ENCODE peak calls at places on chromosomes 7 and 10, in nine cellular contexts. One of them, this sample, is unnamed.

GRCh38 chr7:64879097-64879730 is 23.9 kb upstream of the ZNF273 start:
- DNase-seq in lung: peak; percentile 22
- DNase-seq in lower leg skin: peak; percentile 12
- DNase-seq in IMR-90: no peak
- DNase-seq in choroid plexus epithelial cell: no peak
- DNase-seq in A549: no peak
- DNase-seq in left ventricle myocardium inferior: no peak
- DNase-seq in psoas muscle: no peak
- DNase-seq in testis: no peak
- DNase-seq in this sample: no peak

GRCh38 chr7:140229591-140230516 is 53.1 kb upstream of the KDM7A start:
- DNase-seq in lung: no peak
- DNase-seq in lower leg skin: no peak
- DNase-seq in IMR-90: no peak
- DNase-seq in choroid plexus epithelial cell: no peak
- DNase-seq in A549: no peak
- DNase-seq in left ventricle myocardium inferior: peak; percentile 20
- DNase-seq in psoas muscle: no peak
- DNase-seq in testis: no peak
- DNase-seq in this sample: no peak

GRCh38 chr7:22718200-22718711 is 8.7 kb upstream of the IL6 start:
- DNase-seq in lung: no peak
- DNase-seq in lower leg skin: no peak
- DNase-seq in IMR-90: peak; percentile 97
- DNase-seq in choroid plexus epithelial cell: peak; percentile 94
- DNase-seq in A549: peak; percentile 76
- DNase-seq in left ventricle myocardium inferior: no peak
- DNase-seq in psoas muscle: no peak
- DNase-seq in testis: no peak
- DNase-seq in this sample: peak; percentile 96

GRCh38 chr10:62278461-62278910 is 9.8 kb upstream of the RTKN2 start:
- DNase-seq in lung: no peak
- DNase-seq in lower leg skin: no peak
- DNase-seq in IMR-90: peak; percentile 11
- DNase-seq in choroid plexus epithelial cell: peak; percentile 31
- DNase-seq in A549: no peak
- DNase-seq in left ventricle myocardium inferior: no peak
- DNase-seq in psoas muscle: no peak
- DNase-seq in testis: no peak
- DNase-seq in this sample: no peak

GRCh38 chr7:100483728-100484635 is at the start of gene NYAP1:
- DNase-seq in lung: no peak
- DNase-seq in lower leg skin: no peak
- DNase-seq in IMR-90: peak; percentile 27
- DNase-seq in choroid plexus epithelial cell: peak; percentile 50
- DNase-seq in A549: peak; percentile 53
- DNase-seq in left ventricle myocardium inferior: peak; percentile 55
- DNase-seq in psoas muscle: no peak
- DNase-seq in testis: peak; percentile 87
- DNase-seq in this sample: no peak

GRCh38 chr10:20598590-20598989 is 298.5 kb downstream of the NEBL start:
- DNase-seq in lung: peak; percentile 31
- DNase-seq in lower leg skin: peak; percentile 71
- DNase-seq in IMR-90: peak; percentile 51
- DNase-seq in choroid plexus epithelial cell: peak; percentile 86
- DNase-seq in A549: peak; percentile 43
- DNase-seq in left ventricle myocardium inferior: peak; percentile 60
- DNase-seq in psoas muscle: peak; percentile 71
- DNase-seq in testis: peak; percentile 49
- DNase-seq in this sample: peak; percentile 97

GRCh38 chr7:85023066-85023687 is 163.7 kb downstream of the SEMA3D start:
- DNase-seq in lung: no peak
- DNase-seq in lower leg skin: peak; percentile 33
- DNase-seq in IMR-90: peak; percentile 58
- DNase-seq in choroid plexus epithelial cell: peak; percentile 74
- DNase-seq in A549: peak; percentile 53
- DNase-seq in left ventricle myocardium inferior: no peak
- DNase-seq in psoas muscle: no peak
- DNase-seq in testis: peak; percentile 46
- DNase-seq in this sample: peak; percentile 61

GRCh38 chr10:131731780-131732630 is 168.8 kb upstream of the PPP2R2D start:
- DNase-seq in lung: no peak
- DNase-seq in lower leg skin: no peak
- DNase-seq in IMR-90: no peak
- DNase-seq in choroid plexus epithelial cell: no peak
- DNase-seq in A549: no peak
- DNase-seq in left ventricle myocardium inferior: no peak
- DNase-seq in psoas muscle: no peak
- DNase-seq in testis: no peak
- DNase-seq in this sample: no peak

GRCh38 chr7:135757719-135758411 is 9.3 kb upstream of the FAM180A start:
- DNase-seq in lung: no peak
- DNase-seq in lower leg skin: peak; percentile 42
- DNase-seq in IMR-90: peak; percentile 54
- DNase-seq in choroid plexus epithelial cell: peak; percentile 71
- DNase-seq in A549: no peak
- DNase-seq in left ventricle myocardium inferior: peak; percentile 36
- DNase-seq in psoas muscle: peak; percentile 49
- DNase-seq in testis: peak; percentile 43
- DNase-seq in this sample: peak; percentile 75

GRCh38 chr10:86364551-86365345 is 1.8 kb downstream of the GRID1 start:
- DNase-seq in lung: no peak
- DNase-seq in lower leg skin: no peak
- DNase-seq in IMR-90: no peak
- DNase-seq in choroid plexus epithelial cell: no peak
- DNase-seq in A549: no peak
- DNase-seq in left ventricle myocardium inferior: no peak
- DNase-seq in psoas muscle: no peak
- DNase-seq in testis: no peak
- DNase-seq in this sample: no peak

GRCh38 chr10:20334559-20334958 is 518.3 kb downstream of the PLXDC2 start:
- DNase-seq in lung: no peak
- DNase-seq in lower leg skin: no peak
- DNase-seq in IMR-90: no peak
- DNase-seq in choroid plexus epithelial cell: no peak
- DNase-seq in A549: no peak
- DNase-seq in left ventricle myocardium inferior: no peak
- DNase-seq in psoas muscle: no peak
- DNase-seq in testis: no peak
- DNase-seq in this sample: no peak

GRCh38 chr7:155206286-155207020 is 91.2 kb upstream of the INSIG1 start:
- DNase-seq in lung: peak; percentile 70
- DNase-seq in lower leg skin: peak; percentile 68
- DNase-seq in IMR-90: peak; percentile 89
- DNase-seq in choroid plexus epithelial cell: peak; percentile 82
- DNase-seq in A549: no peak
- DNase-seq in left ventricle myocardium inferior: peak; percentile 54
- DNase-seq in psoas muscle: peak; percentile 71
- DNase-seq in testis: peak; percentile 50
- DNase-seq in this sample: peak; percentile 97

GRCh38 chr10:113631680-113632079 is 32.2 kb downstream of the NRAP start:
- DNase-seq in lung: no peak
- DNase-seq in lower leg skin: no peak
- DNase-seq in IMR-90: no peak
- DNase-seq in choroid plexus epithelial cell: no peak
- DNase-seq in A549: no peak
- DNase-seq in left ventricle myocardium inferior: no peak
- DNase-seq in psoas muscle: no peak
- DNase-seq in testis: no peak
- DNase-seq in this sample: no peak

GRCh38 chr10:20888620-20889337 is 8.3 kb downstream of the NEBL start:
- DNase-seq in lung: no peak
- DNase-seq in lower leg skin: no peak
- DNase-seq in IMR-90: no peak
- DNase-seq in choroid plexus epithelial cell: peak; percentile 63
- DNase-seq in A549: no peak
- DNase-seq in left ventricle myocardium inferior: no peak
- DNase-seq in psoas muscle: no peak
- DNase-seq in testis: no peak
- DNase-seq in this sample: peak; percentile 46

GRCh38 chr10:101857802-101858476 is 14.3 kb upstream of the KCNIP2 start:
- DNase-seq in lung: no peak
- DNase-seq in lower leg skin: no peak
- DNase-seq in IMR-90: no peak
- DNase-seq in choroid plexus epithelial cell: no peak
- DNase-seq in A549: no peak
- DNase-seq in left ventricle myocardium inferior: no peak
- DNase-seq in psoas muscle: no peak
- DNase-seq in testis: no peak
- DNase-seq in this sample: no peak

GRCh38 chr10:99534939-99535763 is 2.4 kb downstream of the NKX2-3 start:
- DNase-seq in lung: no peak
- DNase-seq in lower leg skin: no peak
- DNase-seq in IMR-90: no peak
- DNase-seq in choroid plexus epithelial cell: no peak
- DNase-seq in A549: peak; percentile 36
- DNase-seq in left ventricle myocardium inferior: no peak
- DNase-seq in psoas muscle: no peak
- DNase-seq in testis: no peak
- DNase-seq in this sample: peak; percentile 25

GRCh38 chr10:125060486-125060850 is 99.9 kb downstream of the CTBP2 start:
- DNase-seq in lung: no peak
- DNase-seq in lower leg skin: no peak
- DNase-seq in IMR-90: peak; percentile 56
- DNase-seq in choroid plexus epithelial cell: peak; percentile 68
- DNase-seq in A549: no peak
- DNase-seq in left ventricle myocardium inferior: no peak
- DNase-seq in psoas muscle: no peak
- DNase-seq in testis: no peak
- DNase-seq in this sample: peak; percentile 70

GRCh38 chr7:20330797-20331230 is at the start of gene ITGB8:
- DNase-seq in lung: peak; percentile 34
- DNase-seq in lower leg skin: peak; percentile 37
- DNase-seq in IMR-90: no peak
- DNase-seq in choroid plexus epithelial cell: no peak
- DNase-seq in A549: peak; percentile 39
- DNase-seq in left ventricle myocardium inferior: peak; percentile 31
- DNase-seq in psoas muscle: peak; percentile 21
- DNase-seq in testis: no peak
- DNase-seq in this sample: no peak

GRCh38 chr10:43884516-43885105 is 235.9 kb upstream of the ZNF32 start:
- DNase-seq in lung: no peak
- DNase-seq in lower leg skin: no peak
- DNase-seq in IMR-90: no peak
- DNase-seq in choroid plexus epithelial cell: no peak
- DNase-seq in A549: no peak
- DNase-seq in left ventricle myocardium inferior: no peak
- DNase-seq in psoas muscle: no peak
- DNase-seq in testis: no peak
- DNase-seq in this sample: no peak

GRCh38 chr10:43888551-43888950 is 239.9 kb upstream of the ZNF32 start:
- DNase-seq in lung: no peak
- DNase-seq in lower leg skin: no peak
- DNase-seq in IMR-90: peak; percentile 95
- DNase-seq in choroid plexus epithelial cell: peak; percentile 91
- DNase-seq in A549: no peak
- DNase-seq in left ventricle myocardium inferior: no peak
- DNase-seq in psoas muscle: no peak
- DNase-seq in testis: no peak
- DNase-seq in this sample: peak; percentile 84

GRCh38 chr10:43881657-43882056 is 233.0 kb upstream of the ZNF32 start:
- DNase-seq in lung: no peak
- DNase-seq in lower leg skin: no peak
- DNase-seq in IMR-90: no peak
- DNase-seq in choroid plexus epithelial cell: no peak
- DNase-seq in A549: no peak
- DNase-seq in left ventricle myocardium inferior: no peak
- DNase-seq in psoas muscle: no peak
- DNase-seq in testis: no peak
- DNase-seq in this sample: no peak

GRCh38 chr10:43885252-43885651 is 236.6 kb upstream of the ZNF32 start:
- DNase-seq in lung: no peak
- DNase-seq in lower leg skin: no peak
- DNase-seq in IMR-90: no peak
- DNase-seq in choroid plexus epithelial cell: no peak
- DNase-seq in A549: no peak
- DNase-seq in left ventricle myocardium inferior: no peak
- DNase-seq in psoas muscle: no peak
- DNase-seq in testis: no peak
- DNase-seq in this sample: no peak

DNA sequence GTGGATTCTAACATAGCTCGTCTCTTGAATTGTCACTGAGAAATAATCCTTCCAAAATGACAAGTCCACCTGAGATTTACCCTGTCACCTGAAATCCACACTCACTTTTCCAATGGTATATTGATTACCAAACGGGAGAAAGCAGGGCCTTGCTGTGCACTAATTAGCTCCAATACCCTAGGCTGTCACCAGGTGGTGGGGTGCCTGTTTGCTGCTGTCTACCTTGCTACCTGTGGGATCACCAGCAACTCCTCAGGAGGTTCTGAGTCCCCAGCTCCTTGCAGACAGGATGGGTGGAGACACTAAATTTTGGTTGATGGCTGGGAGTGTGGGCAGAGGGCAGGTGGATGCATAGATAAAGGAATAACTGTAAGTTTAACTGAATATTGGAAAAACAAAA is 237.2 kb upstream of the ZNF32 start:
- DNase-seq in lung: no peak
- DNase-seq in lower leg skin: no peak
- DNase-seq in IMR-90: no peak
- DNase-seq in choroid plexus epithelial cell: no peak
- DNase-seq in A549: no peak
- DNase-seq in left ventricle myocardium inferior: no peak
- DNase-seq in psoas muscle: no peak
- DNase-seq in testis: no peak
- DNase-seq in this sample: no peak
- TF ChIP-seq CTCF in lung: no peak
- TF ChIP-seq CTCF in lower leg skin: no peak
- TF ChIP-seq CTCF in IMR-90: no peak
- TF ChIP-seq CTCF in choroid plexus epithelial cell: no peak
- TF ChIP-seq CTCF in A549: no peak
- TF ChIP-seq CTCF in left ventricle myocardium inferior: no peak
- TF ChIP-seq CTCF in psoas muscle: no peak
- TF ChIP-seq CTCF in testis: no peak
- TF ChIP-seq CTCF in this sample: no peak

GRCh38 chr7:132226626-132227290 is 349.5 kb downstream of the PLXNA4 start:
- DNase-seq in lung: no peak
- DNase-seq in lower leg skin: no peak
- DNase-seq in IMR-90: no peak
- DNase-seq in choroid plexus epithelial cell: no peak
- DNase-seq in A549: no peak
- DNase-seq in left ventricle myocardium inferior: no peak
- DNase-seq in psoas muscle: no peak
- DNase-seq in testis: no peak
- DNase-seq in this sample: no peak
- H3K4me3 ChIP-seq in lung: no peak overlapping the region
- H3K4me3 ChIP-seq in lower leg skin: no peak overlapping the region
- H3K4me3 ChIP-seq in IMR-90: no peak overlapping the region
- H3K4me3 ChIP-seq in choroid plexus epithelial cell: no peak overlapping the region
- H3K4me3 ChIP-seq in A549: no peak overlapping the region
- H3K4me3 ChIP-seq in left ventricle myocardium inferior: no peak overlapping the region
- H3K4me3 ChIP-seq in psoas muscle: no peak overlapping the region
- H3K4me3 ChIP-seq in testis: no peak overlapping the region
- H3K4me3 ChIP-seq in this sample: no peak overlapping the region

GRCh38 chr7:45001826-45002225 is 1.8 kb downstream of the CCM2 start:
- DNase-seq in lung: no peak
- DNase-seq in lower leg skin: no peak
- DNase-seq in IMR-90: no peak
- DNase-seq in choroid plexus epithelial cell: no peak
- DNase-seq in A549: no peak
- DNase-seq in left ventricle myocardium inferior: no peak
- DNase-seq in psoas muscle: no peak
- DNase-seq in testis: no peak
- DNase-seq in this sample: no peak
- TF ChIP-seq CTCF in lung: no peak
- TF ChIP-seq CTCF in lower leg skin: no peak
- TF ChIP-seq CTCF in IMR-90: no peak
- TF ChIP-seq CTCF in choroid plexus epithelial cell: no peak
- TF ChIP-seq CTCF in A549: no peak
- TF ChIP-seq CTCF in left ventricle myocardium inferior: no peak
- TF ChIP-seq CTCF in psoas muscle: no peak
- TF ChIP-seq CTCF in testis: no peak
- TF ChIP-seq CTCF in this sample: no peak

GRCh38 chr10:30820282-30820991 is 190.9 kb upstream of the LYZL2 start:
- DNase-seq in lung: no peak
- DNase-seq in lower leg skin: no peak
- DNase-seq in IMR-90: peak; percentile 95
- DNase-seq in choroid plexus epithelial cell: peak; percentile 79
- DNase-seq in A549: no peak
- DNase-seq in left ventricle myocardium inferior: no peak
- DNase-seq in psoas muscle: no peak
- DNase-seq in testis: no peak
- DNase-seq in this sample: peak; percentile 95
- H3K4me3 ChIP-seq in lung: no peak overlapping the region
- H3K4me3 ChIP-seq in lower leg skin: no peak overlapping the region
- H3K4me3 ChIP-seq in IMR-90: peak overlapping the region; percentile 4
- H3K4me3 ChIP-seq in choroid plexus epithelial cell: no peak overlapping the region
- H3K4me3 ChIP-seq in A549: no peak overlapping the region
- H3K4me3 ChIP-seq in left ventricle myocardium inferior: peak overlapping the region; percentile 52
- H3K4me3 ChIP-seq in psoas muscle: peak overlapping the region; percentile 63
- H3K4me3 ChIP-seq in testis: no peak overlapping the region
- H3K4me3 ChIP-seq in this sample: no peak overlapping the region

This sample was measured in fibroblast of mammary gland.